ENCODE peak calls at places on chromosomes 11 and 22, in four cellular contexts. R is endodermal cell, G is left lung, S is AG04450. V is an unnamed sample.

GRCh38 chr22:30221121-30221992 is 25.2 kb downstream of the LIF start:
- DNase-seq in R (no peak), G (no peak), S (no peak), V (no peak)

GRCh38 chr11:12478743-12479142 is 101.4 kb downstream of the PARVA start:
- DNase-seq in G (no peak), R (no peak), S (no peak), V (no peak)

GRCh38 chr11:14082338-14082737 is 119.8 kb downstream of the SPON1 start:
- DNase-seq in S (no peak), R (no peak), G (no peak), V (no peak)

GRCh38 chr11:108002476-108002875 is 6.2 kb upstream of the CUL5 start:
- DNase-seq in R (no peak), G (no peak), S (no peak), V (no peak)

GRCh38 chr11:67997460-67997921 is 6.4 kb downstream of the UNC93B1 start:
- DNase-seq in R (no peak), S (no peak), G (peak), V (no peak)

GRCh38 chr22:46735747-46736608 is 2.1 kb downstream of the CERK start:
- DNase-seq in R (peak), G (no peak), S (no peak), V (no peak)

GRCh38 chr11:11998091-11998781 is 10.2 kb downstream of the DKK3 start:
- DNase-seq in G (no peak), R (no peak), S (peak), V (peak)

GRCh38 chr22:48492371-48493320 is 1335.0 kb downstream of the BRD1 start:
- DNase-seq in R (peak), G (peak), S (peak), V (peak)

GRCh38 chr11:3605721-3606324 is 36.0 kb downstream of the ART5 start:
- DNase-seq in R (no peak), S (no peak), G (no peak), V (no peak)

GRCh38 chr11:126992804-126993111 is 7.8 kb downstream of the KIRREL3 start:
- DNase-seq in G (no peak), R (no peak), S (peak), V (peak)

GRCh38 chr11:126989942-126990715 is 10.4 kb downstream of the KIRREL3 start:
- DNase-seq in R (peak), G (peak), S (peak), V (no peak)

GRCh38 chr11:126992065-126992803 is 8.3 kb downstream of the KIRREL3 start:
- DNase-seq in S (peak), R (no peak), G (no peak), V (peak)

GRCh38 chr11:126991596-126991995 is 9.0 kb downstream of the KIRREL3 start:
- DNase-seq in G (no peak), R (no peak), S (no peak), V (peak)

DNA sequence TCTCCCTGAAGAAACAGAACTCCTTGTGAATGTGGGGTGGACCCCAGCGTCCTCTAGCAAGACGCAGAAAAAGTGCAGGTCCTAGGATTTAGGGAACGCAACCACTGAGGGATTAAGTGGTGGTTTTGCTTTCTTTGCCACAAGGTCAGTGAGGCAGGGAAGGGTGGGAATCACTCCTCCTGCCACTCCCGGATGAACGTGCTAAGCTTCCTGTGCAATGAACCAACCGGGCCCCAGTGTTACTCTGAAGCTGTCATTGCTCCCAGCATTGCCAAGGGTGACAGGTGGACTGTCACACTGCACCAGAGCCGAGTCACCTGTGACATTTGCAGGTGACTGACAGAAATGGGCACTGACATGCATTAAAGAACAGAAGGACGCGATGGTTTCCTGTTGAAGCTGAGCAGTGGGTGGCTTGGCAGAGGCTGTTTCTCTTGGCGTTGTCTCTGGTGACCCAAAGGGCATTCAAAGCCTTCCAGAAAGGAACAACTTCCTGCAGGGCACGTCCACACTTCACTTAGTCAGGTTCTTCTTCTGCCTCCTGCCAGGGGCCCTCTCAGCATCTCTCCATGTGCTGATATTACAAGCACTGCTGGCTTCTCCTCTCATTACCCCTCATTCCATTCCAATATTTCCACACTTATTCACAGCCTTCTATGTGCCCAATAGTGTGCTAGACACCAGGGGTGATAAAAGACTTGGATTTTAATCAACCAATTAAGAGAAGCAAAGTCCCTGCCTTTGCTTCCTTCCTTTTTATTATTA is 9.7 kb downstream of the KIRREL3 start:
- DNase-seq in S (no peak), G (no peak), R (no peak), V (no peak)
- TF ChIP-seq CTCF in S (no peak), G (no peak), R (peak), V (no peak)

GRCh38 chr22:22671506-22671905 is 27.1 kb downstream of the GGTLC2 start:
- DNase-seq in S (no peak), G (no peak), R (no peak), V (no peak)
- TF ChIP-seq CTCF in S (no peak), G (no peak), R (no peak), V (no peak)

GRCh38 chr22:42271191-42271813 is 849 bp upstream of the TCF20 start:
- DNase-seq in R (no peak), G (no peak), S (no peak), V (no peak)

GRCh38 chr22:42270512-42271190 is at the start of gene TCF20:
- DNase-seq in S (no peak), G (peak), R (peak), V (no peak)

GRCh38 chr22:42268852-42269406 is 1.5 kb downstream of the TCF20 start:
- DNase-seq in R (no peak), G (no peak), S (no peak), V (no peak)

GRCh38 chr22:42270178-42270511 is 308 bp downstream of the TCF20 start:
- DNase-seq in R (peak), G (peak), S (no peak), V (no peak)

GRCh38 chr22:42269407-42270177 is 861 bp downstream of the TCF20 start:
- DNase-seq in G (peak), S (no peak), R (peak), V (no peak)
- TF ChIP-seq CTCF in G (no peak), S (no peak), R (peak), V (peak)

GRCh38 chr11:76249195-76249741 is 43.0 kb upstream of the WNT11 start:
- DNase-seq in G (no peak), S (no peak), R (no peak), V (no peak)

GRCh38 chr11:76246271-76246933 is 40.1 kb upstream of the WNT11 start:
- DNase-seq in G (peak), R (no peak), S (no peak), V (no peak)

GRCh38 chr11:76250520-76251222 is 44.4 kb upstream of the WNT11 start:
- DNase-seq in G (no peak), R (peak), S (no peak), V (no peak)

GRCh38 chr11:76247091-76247490 is 40.8 kb upstream of the WNT11 start:
- DNase-seq in G (peak), R (no peak), S (no peak), V (no peak)

DNA sequence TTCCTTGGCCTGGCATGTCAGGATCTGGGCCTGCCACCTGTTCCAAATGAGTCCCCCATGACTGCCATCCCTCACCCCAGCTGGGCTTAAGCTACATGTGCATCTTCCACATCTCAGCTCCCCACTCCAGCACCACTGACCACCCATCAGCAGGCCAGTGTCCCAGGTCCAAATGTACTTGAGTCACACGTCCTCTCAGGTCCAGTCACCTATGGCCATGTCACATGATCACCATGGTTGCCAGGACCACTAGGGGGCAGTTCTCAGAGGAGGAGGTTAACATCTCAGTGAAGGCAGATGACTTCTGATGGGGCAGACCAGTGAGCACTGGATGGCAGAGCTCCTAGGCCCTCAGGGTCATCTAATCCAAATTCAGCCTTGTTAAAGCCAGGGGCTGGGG is 41.9 kb upstream of the WNT11 start:
- DNase-seq in R (peak), S (no peak), G (peak), V (no peak)
- TF ChIP-seq CTCF in R (peak), S (peak), G (no peak), V (peak)

GRCh38 chr11:45872513-45873356 is 12.7 kb upstream of the MAPK8IP1 start:
- DNase-seq in R (peak), S (peak), G (no peak), V (no peak)
- TF ChIP-seq CTCF in R (peak), S (peak), G (peak), V (peak)

GRCh38 chr22:40346178-40347064 is at the start of gene ADSL:
- DNase-seq in G (peak), S (peak), R (peak), V (no peak)
- TF ChIP-seq CTCF in G (no peak), S (peak), R (peak), V (no peak)

GRCh38 chr11:66543263-66544107 is 2.4 kb downstream of the ZDHHC24 start:
- DNase-seq in G (peak), S (no peak), R (peak), V (no peak)
- TF ChIP-seq CTCF in G (no peak), S (peak), R (peak), V (no peak)

GRCh38 chr11:65822760-65823528 is 10.8 kb upstream of the SNX32 start:
- DNase-seq in S (no peak), G (peak), R (no peak), V (no peak)
- TF ChIP-seq CTCF in S (no peak), G (no peak), R (no peak), V (no peak)

GRCh38 chr11:115170133-115170815 is 333.9 kb downstream of the CADM1 start:
- DNase-seq in S (no peak), R (peak), G (no peak), V (peak)
- TF ChIP-seq CTCF in S (peak), R (peak), G (peak), V (peak)

V was measured in epithelial cell of proximal tubule.